ENCODE peak calls at places on chromosomes 3 and 15, in eight cellular contexts. B is tibial nerve, S is GM23338, P is stomach, A is tibial artery, Z is cardiac muscle cell, U is mucosa of descending colon, R is transverse colon. H is an unnamed sample. For H3K36me3, the result is how much of the 10 kb centered on the place peaks cover.

GRCh38 chr3:146781059-146781458 is 175.9 kb upstream of the PLSCR5 start:
- DNase-seq in R (no peak), S (peak), Z (no peak), A (no peak), B (no peak), U (no peak), P (no peak), H (no peak)

GRCh38 chr3:157176108-157176507 is 16.2 kb upstream of the CCNL1 start:
- DNase-seq in Z (no peak), U (no peak), S (no peak), A (no peak), R (no peak), B (no peak), P (no peak), H (no peak)

GRCh38 chr3:155664922-155665695 is 79.8 kb downstream of the PLCH1 start:
- DNase-seq in R (peak), S (peak), B (peak), P (peak), A (peak), U (no peak), Z (peak), H (peak)

GRCh38 chr3:133931084-133931483 is 35.4 kb upstream of the RAB6B start:
- DNase-seq in S (no peak), B (no peak), R (no peak), U (no peak), P (no peak), A (no peak), Z (no peak), H (peak)

GRCh38 chr3:14902719-14903118 is 44.7 kb upstream of the NR2C2 start:
- DNase-seq in A (peak), R (peak), U (peak), B (no peak), P (peak), S (no peak), Z (peak), H (peak)

GRCh38 chr3:133865136-133865855 is 30.4 kb downstream of the RAB6B start:
- DNase-seq in B (no peak), A (no peak), Z (no peak), R (no peak), P (no peak), S (peak), U (no peak), H (no peak)

GRCh38 chr3:186596568-186597287 is 16.1 kb upstream of the AHSG start:
- DNase-seq in B (no peak), R (no peak), U (no peak), Z (peak), A (no peak), S (peak), P (peak), H (peak)

GRCh38 chr3:45660567-45660901 is 28.7 kb upstream of the SACM1L start:
- DNase-seq in S (no peak), A (no peak), Z (no peak), R (no peak), B (no peak), P (no peak), U (no peak), H (no peak)

GRCh38 chr3:67291287-67292252 is 293.5 kb downstream of the KBTBD8 start:
- DNase-seq in R (no peak), S (no peak), P (no peak), B (no peak), U (no peak), A (no peak), Z (no peak), H (no peak)

GRCh38 chr3:127103116-127103515 is 89.8 kb upstream of the PRR23E start:
- DNase-seq in U (no peak), P (no peak), R (no peak), A (no peak), Z (no peak), S (no peak), B (no peak), H (no peak)

GRCh38 chr3:39178553-39178952 is 13.8 kb downstream of the XIRP1 start:
- DNase-seq in P (no peak), S (no peak), Z (peak), B (no peak), U (no peak), A (no peak), R (no peak), H (no peak)

GRCh38 chr3:39183231-39184080 is 8.9 kb downstream of the XIRP1 start:
- DNase-seq in S (no peak), A (no peak), U (no peak), R (no peak), P (no peak), Z (no peak), B (no peak), H (no peak)

GRCh38 chr3:39180183-39180545 is 12.2 kb downstream of the XIRP1 start:
- DNase-seq in R (no peak), A (no peak), S (no peak), Z (no peak), B (no peak), P (no peak), U (no peak), H (no peak)

GRCh38 chr3:39181408-39182335 is 10.7 kb downstream of the XIRP1 start:
- DNase-seq in B (no peak), U (no peak), Z (no peak), R (no peak), S (no peak), A (no peak), P (no peak), H (no peak)

GRCh38 chr3:39180546-39181346 is 11.6 kb downstream of the XIRP1 start:
- DNase-seq in A (peak), B (peak), P (peak), S (peak), U (peak), Z (peak), R (peak), H (peak)
- TF ChIP-seq CTCF in A (peak), B (peak), P (no peak), S (no peak), U (peak), Z (peak), R (peak), H (no peak)

DNA sequence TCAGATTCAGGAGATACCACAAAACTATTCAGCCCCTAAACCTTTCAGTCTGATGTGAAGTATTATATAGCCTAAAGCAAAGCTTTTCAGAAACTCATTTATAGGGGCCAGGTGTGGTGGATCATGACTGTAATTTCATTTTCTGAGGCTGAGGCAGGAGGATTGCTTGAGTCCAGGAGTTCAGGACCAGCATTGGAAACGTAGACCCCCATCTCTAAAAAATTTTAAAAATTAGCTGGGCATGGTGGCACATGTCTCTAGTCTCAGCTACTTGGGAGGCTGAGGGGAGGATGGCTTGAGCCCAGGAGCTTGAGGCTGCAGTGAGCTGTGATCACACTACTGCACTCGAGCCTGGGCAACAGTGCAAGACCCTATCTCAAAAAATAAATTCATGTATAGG is 60.0 kb downstream of the TMOD3 start:
- DNase-seq in A (no peak), B (no peak), S (no peak), Z (no peak), U (no peak), R (no peak), P (no peak), H (no peak)
- H3K36me3 ChIP-seq in A (under half), B (under half), S (under half), Z (under half), U (under half), R (under half), P (under half), H (under half)

DNA sequence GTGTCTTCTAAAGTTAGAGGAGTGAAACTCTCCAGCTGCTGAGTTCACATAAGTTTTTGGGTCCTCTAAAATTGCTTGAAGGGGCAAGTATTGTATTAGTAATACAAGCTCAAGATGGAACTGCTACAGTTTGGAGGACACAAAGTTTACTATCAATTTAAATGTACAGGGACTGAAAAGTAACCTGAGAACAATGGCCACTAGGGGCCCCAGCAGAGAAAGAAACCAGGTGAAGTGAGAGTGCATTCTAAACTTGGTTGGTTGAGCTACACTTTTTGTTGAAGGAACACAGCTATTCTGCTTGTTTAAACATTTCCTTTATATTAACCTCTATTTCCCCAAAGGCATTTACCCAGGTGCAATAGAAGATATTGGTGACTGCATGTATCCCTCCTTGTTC is 755.5 kb downstream of the GBE1 start:
- DNase-seq in U (no peak), B (no peak), A (no peak), P (no peak), S (peak), Z (no peak), R (no peak), H (no peak)
- TF ChIP-seq CTCF in U (no peak), B (no peak), A (no peak), P (no peak), S (peak), Z (no peak), R (no peak), H (no peak)

DNA sequence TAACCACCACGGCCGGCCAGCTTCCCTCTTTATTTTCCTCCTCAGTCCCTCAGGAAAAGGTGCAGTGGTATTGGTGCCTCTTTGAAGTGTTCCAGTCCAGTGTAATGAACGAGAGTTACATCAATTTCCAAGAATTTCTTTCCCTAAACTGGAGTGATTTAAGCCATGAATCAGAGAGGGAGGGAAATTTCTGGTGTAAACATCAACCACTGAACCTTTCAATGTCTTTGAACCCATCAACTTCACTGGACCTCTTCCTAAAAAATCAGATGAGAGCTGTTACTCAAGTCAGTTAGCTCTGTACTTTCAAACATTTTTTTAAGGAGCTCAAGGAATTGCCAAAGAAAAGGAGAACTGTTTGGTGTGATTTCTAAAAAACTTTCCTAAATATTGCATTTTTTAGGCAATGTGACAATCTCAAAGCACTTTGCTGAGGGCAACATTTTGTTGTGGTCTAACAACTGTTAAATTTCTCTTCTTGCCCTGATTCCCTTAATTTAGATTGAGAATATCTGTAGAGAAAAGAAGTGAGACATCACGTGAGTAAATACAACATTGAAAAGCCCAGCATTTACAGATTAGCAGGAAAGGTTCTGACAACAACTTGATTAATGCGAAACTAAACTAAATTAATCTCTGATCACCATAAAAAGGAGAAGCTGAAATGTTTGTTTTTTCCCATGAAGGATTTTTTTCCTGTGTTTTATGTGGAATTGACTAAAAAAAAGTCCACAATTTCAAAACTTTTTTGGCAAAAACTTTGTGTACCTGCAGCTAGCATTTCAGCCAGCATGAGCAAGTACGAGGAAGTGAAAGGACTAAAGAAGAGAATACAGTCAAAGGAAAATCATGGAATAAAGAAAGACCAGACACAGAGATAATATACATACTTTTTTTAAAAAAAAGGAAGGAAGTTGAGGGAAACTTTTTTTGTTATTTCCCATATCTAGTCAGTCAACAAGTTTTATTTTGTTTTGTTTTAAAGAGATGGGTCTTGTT is 9.1 kb upstream of the DAZL start:
- DNase-seq in S (no peak), P (no peak), B (no peak), R (no peak), Z (no peak), A (no peak), U (no peak), H (no peak)
- H3K36me3 ChIP-seq in S (under half), P (under half), B (under half), R (under half), Z (under half), A (under half), U (under half), H (under half)

GRCh38 chr15:31101262-31102048 is at the start of gene TRPM1:
- DNase-seq in R (no peak), Z (no peak), B (no peak), P (no peak), S (no peak), A (no peak), U (no peak), H (no peak)

GRCh38 chr15:31096563-31096962 is 5.0 kb downstream of the TRPM1 start:
- DNase-seq in A (no peak), P (no peak), R (no peak), U (no peak), S (no peak), B (no peak), Z (no peak), H (no peak)

GRCh38 chr15:31100738-31101137 is 787 bp downstream of the TRPM1 start:
- DNase-seq in R (no peak), A (no peak), S (no peak), P (no peak), U (no peak), Z (no peak), B (no peak), H (no peak)

GRCh38 chr15:31098491-31098917 is 3.0 kb downstream of the TRPM1 start:
- DNase-seq in A (no peak), S (peak), U (no peak), B (no peak), P (no peak), R (no peak), Z (no peak), H (no peak)

GRCh38 chr15:31098953-31099740 is 2.4 kb downstream of the TRPM1 start:
- DNase-seq in B (no peak), U (no peak), S (no peak), R (no peak), P (no peak), A (no peak), Z (no peak), H (no peak)
- TF ChIP-seq CTCF in B (no peak), U (no peak), S (no peak), R (no peak), P (no peak), A (no peak), Z (no peak), H (no peak)

GRCh38 chr3:33373082-33373437 is 67.1 kb downstream of the UBP1 start:
- DNase-seq in A (no peak), U (no peak), P (no peak), R (no peak), B (no peak), S (no peak), Z (no peak), H (no peak)

GRCh38 chr3:33377489-33377888 is 62.7 kb downstream of the UBP1 start:
- DNase-seq in A (no peak), Z (no peak), U (no peak), B (no peak), S (peak), R (no peak), P (no peak), H (no peak)

GRCh38 chr3:33372218-33373081 is 67.8 kb downstream of the UBP1 start:
- DNase-seq in S (peak), B (no peak), Z (peak), R (peak), P (peak), A (peak), U (no peak), H (no peak)

GRCh38 chr3:33380653-33381052 is 59.6 kb downstream of the UBP1 start:
- DNase-seq in A (no peak), R (no peak), S (no peak), B (no peak), P (no peak), U (no peak), Z (no peak), H (no peak)

GRCh38 chr3:33377931-33378330 is 62.3 kb downstream of the UBP1 start:
- DNase-seq in P (no peak), S (no peak), A (no peak), Z (peak), R (no peak), B (no peak), U (no peak), H (no peak)
- H3K36me3 ChIP-seq in P (under half), S (under half), A (half or more), Z (under half), R (under half), B (half or more), U (under half), H (under half)

GRCh38 chr3:111302073-111302472 is 230.5 kb downstream of the NECTIN3 start:
- DNase-seq in B (no peak), P (no peak), U (no peak), S (no peak), Z (no peak), A (no peak), R (no peak), H (no peak)

GRCh38 chr3:111303760-111304159 is 232.1 kb downstream of the NECTIN3 start:
- DNase-seq in R (no peak), A (no peak), Z (no peak), B (no peak), U (no peak), P (no peak), S (no peak), H (no peak)

GRCh38 chr3:111301238-111301798 is 229.7 kb downstream of the NECTIN3 start:
- DNase-seq in A (no peak), S (no peak), B (no peak), P (no peak), R (no peak), Z (no peak), U (no peak), H (no peak)

DNA sequence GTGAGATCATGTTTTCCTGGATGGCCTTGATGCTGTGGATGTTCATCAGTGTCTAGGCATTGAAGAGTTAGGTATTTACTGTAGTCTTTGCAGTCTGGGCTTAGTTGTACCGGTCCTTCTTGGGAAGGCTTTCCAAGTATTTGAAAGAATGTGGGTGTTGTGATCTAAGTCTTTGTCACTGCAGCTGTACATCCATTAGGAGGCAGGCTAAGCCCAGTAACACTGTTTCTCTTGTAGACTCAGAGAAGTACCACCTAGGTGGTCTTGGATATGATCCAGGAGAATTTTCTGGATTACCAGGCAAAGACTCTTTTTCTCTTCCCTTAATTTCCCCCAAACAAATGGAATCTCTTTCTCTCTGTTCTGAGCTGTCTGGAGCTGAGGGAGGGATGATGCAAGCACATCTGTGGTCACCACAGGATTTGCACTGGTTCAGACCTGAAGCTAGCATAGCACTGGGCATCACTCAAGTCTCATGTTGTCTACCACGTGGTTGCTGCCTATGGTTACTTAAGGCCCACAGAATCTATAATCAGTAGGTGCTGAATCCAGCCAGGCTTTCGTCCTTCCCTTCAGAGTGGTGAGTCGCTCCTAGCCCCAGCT is 227.6 kb downstream of the NECTIN3 start:
- DNase-seq in S (peak), Z (peak), U (no peak), A (no peak), R (no peak), B (no peak), P (no peak), H (no peak)
- TF ChIP-seq CTCF in S (peak), Z (peak), U (no peak), A (no peak), R (no peak), B (no peak), P (no peak), H (no peak)

DNA sequence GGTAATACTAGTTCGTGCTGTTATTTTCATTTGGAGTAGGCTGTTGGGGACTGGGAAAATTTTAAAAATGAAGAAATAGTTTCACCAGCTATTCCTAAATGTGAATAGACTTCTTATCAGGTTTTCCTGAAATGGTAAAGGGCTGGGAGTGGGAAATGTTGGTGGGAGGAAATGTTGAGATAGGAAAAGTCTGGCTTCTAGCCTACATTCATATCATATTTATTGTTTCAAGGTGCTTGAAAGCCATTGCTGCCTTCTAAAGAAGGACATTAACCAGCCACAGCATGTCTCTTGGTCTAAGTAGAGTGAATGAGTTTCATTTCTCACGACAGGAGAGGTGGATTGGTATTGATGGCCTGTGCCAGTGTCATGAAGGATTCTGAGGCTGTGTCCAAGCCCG is 197.1 kb upstream of the BHLHE40 start:
- DNase-seq in R (no peak), U (no peak), B (no peak), S (no peak), A (no peak), P (no peak), Z (peak), H (no peak)
- H3K36me3 ChIP-seq in R (under half), U (under half), B (under half), S (under half), A (half or more), P (half or more), Z (under half), H (under half)

GRCh38 chr3:66203275-66203674 is 17.5 kb upstream of the SLC25A26 start:
- DNase-seq in S (no peak), A (no peak), U (no peak), B (no peak), Z (no peak), R (no peak), P (no peak), H (no peak)

GRCh38 chr3:66198437-66199088 is 22.2 kb upstream of the SLC25A26 start:
- DNase-seq in R (no peak), P (no peak), Z (no peak), B (no peak), S (no peak), A (no peak), U (no peak), H (no peak)

GRCh38 chr3:66199089-66199473 is 21.7 kb upstream of the SLC25A26 start:
- DNase-seq in Z (no peak), S (no peak), A (no peak), B (no peak), P (no peak), R (no peak), U (no peak), H (no peak)

GRCh38 chr3:66200786-66201185 is 20.0 kb upstream of the SLC25A26 start:
- DNase-seq in S (no peak), B (no peak), A (no peak), Z (no peak), R (no peak), P (no peak), U (no peak), H (no peak)

GRCh38 chr3:66200147-66200546 is 20.7 kb upstream of the SLC25A26 start:
- DNase-seq in P (peak), B (no peak), A (no peak), U (no peak), S (peak), Z (no peak), R (no peak), H (no peak)
- TF ChIP-seq CTCF in P (no peak), B (no peak), A (no peak), U (no peak), S (peak), Z (no peak), R (no peak), H (no peak)

H was measured in lung.